ENCODE peak calls at places on chromosomes 3 and 15, in eight cellular contexts. A, O, Y, E, K, M, X and J are unnamed samples. For H3K27me3 and H3K9me3, the result is how much of the 10 kb centered on the place peaks cover.

GRCh38 chr3:190056795-190057194 is 63.9 kb downstream of the P3H2 start:
- DNase-seq in M (no peak), E (no peak), K (no peak), O (no peak), A (no peak), Y (no peak), X (no peak), J (no peak)

GRCh38 chr3:100024520-100025303 is 89.6 kb downstream of the FILIP1L start:
- DNase-seq in X (no peak), E (no peak), K (no peak), Y (no peak), O (peak), A (no peak), M (peak), J (no peak)

GRCh38 chr3:182294256-182294655 is 499.0 kb upstream of the ATP11B start:
- DNase-seq in X (no peak), O (peak), A (no peak), E (no peak), K (no peak), Y (no peak), M (no peak), J (no peak)

GRCh38 chr3:48661501-48662139 is 1.1 kb downstream of the CELSR3 start:
- DNase-seq in A (peak), K (peak), E (peak), O (peak), M (peak), Y (peak), X (no peak), J (peak)

GRCh38 chr15:39629376-39629775 is 48.5 kb downstream of the THBS1 start:
- DNase-seq in E (no peak), Y (no peak), A (no peak), O (peak), K (no peak), X (no peak), M (peak), J (no peak)

GRCh38 chr3:8993331-8993730 is 30.1 kb upstream of the RAD18 start:
- DNase-seq in Y (no peak), X (no peak), M (no peak), A (peak), E (no peak), O (no peak), K (no peak), J (no peak)

GRCh38 chr3:78268716-78269668 is 1229.1 kb downstream of the ROBO2 start:
- DNase-seq in A (peak), M (peak), K (no peak), E (no peak), Y (no peak), X (no peak), O (no peak), J (no peak)

GRCh38 chr3:150114873-150115570 is 144.3 kb upstream of the PFN2 start:
- DNase-seq in X (no peak), A (no peak), O (peak), M (peak), E (no peak), K (no peak), Y (no peak), J (no peak)

GRCh38 chr3:3170998-3171397 is 8.5 kb downstream of the CRBN start:
- DNase-seq in X (no peak), Y (no peak), E (no peak), K (no peak), A (no peak), O (peak), M (peak), J (no peak)

GRCh38 chr15:20106026-20106425 is 435.6 kb downstream of the GOLGA6L6 start:
- DNase-seq in M (no peak), Y (no peak), X (peak), E (peak), A (peak), O (peak), K (peak), J (peak)

GRCh38 chr3:105976211-105976610 is 107.4 kb upstream of the CBLB start:
- DNase-seq in A (no peak), K (no peak), M (no peak), Y (no peak), O (no peak), E (no peak), X (no peak), J (no peak)

GRCh38 chr3:146223401-146224373 is 27.2 kb downstream of the PLSCR4 start:
- DNase-seq in E (no peak), O (no peak), A (no peak), M (no peak), Y (no peak), X (no peak), K (no peak), J (no peak)

GRCh38 chr3:196141052-196141865 is 59.4 kb upstream of the TFRC start:
- DNase-seq in E (no peak), X (no peak), O (no peak), K (no peak), Y (no peak), A (no peak), M (no peak), J (no peak)

GRCh38 chr3:67006460-67006859 is 8.4 kb downstream of the KBTBD8 start:
- DNase-seq in M (no peak), E (no peak), K (no peak), O (no peak), A (no peak), Y (no peak), X (no peak), J (no peak)

GRCh38 chr15:90557147-90557546 is 27.4 kb downstream of the CRTC3 start:
- DNase-seq in A (no peak), E (no peak), K (no peak), X (no peak), Y (no peak), O (no peak), M (no peak), J (no peak)

GRCh38 chr3:14810070-14810732 is 8.6 kb upstream of the FGD5 start:
- DNase-seq in A (peak), O (no peak), Y (no peak), M (peak), E (peak), X (no peak), K (peak), J (no peak)

GRCh38 chr3:170621256-170621655 is 35.4 kb upstream of the SLC7A14 start:
- DNase-seq in O (no peak), K (no peak), E (no peak), A (no peak), Y (no peak), M (no peak), X (no peak), J (no peak)

GRCh38 chr3:3799173-3800075 is at the start of gene LRRN1:
- DNase-seq in A (peak), M (peak), X (no peak), Y (peak), E (peak), K (peak), O (peak), J (peak)

DNA sequence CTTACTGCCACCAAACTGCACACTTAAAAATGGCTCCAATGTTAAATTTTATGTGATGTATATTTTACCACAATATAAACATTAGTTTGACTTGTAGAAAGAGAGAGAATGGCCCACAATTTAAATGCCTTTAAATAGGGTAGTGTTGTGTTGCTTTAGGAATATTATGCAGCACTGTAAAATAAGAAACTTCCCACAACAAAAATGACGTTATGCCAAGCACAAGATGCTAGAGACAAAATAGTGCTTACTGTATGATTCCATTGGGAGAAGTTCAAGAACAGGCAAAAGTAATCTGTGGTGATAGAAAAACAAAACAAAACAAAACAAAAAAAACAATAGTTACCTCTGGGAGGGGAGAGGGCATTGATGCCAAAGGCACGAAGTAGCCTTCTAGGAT is 91.3 kb downstream of the MEGF11 start:
- DNase-seq in A (no peak), M (no peak), K (no peak), E (no peak), O (no peak), X (no peak), Y (no peak), J (no peak)
- H3K27me3 ChIP-seq in A (under half), M (under half), K (under half), E (under half), O (under half), X (under half), Y (under half), J (under half)

GRCh38 chr3:191158800-191159199 is 40.2 kb upstream of the OSTN start:
- DNase-seq in E (no peak), Y (no peak), M (no peak), O (no peak), X (no peak), K (no peak), A (no peak), J (no peak)
- H3K9me3 ChIP-seq in E (under half), Y (under half), M (under half), O (under half), X (under half), K (under half), A (under half), J (under half)

GRCh38 chr3:62371735-62372591 is 1.4 kb downstream of the FEZF2 start:
- DNase-seq in Y (no peak), O (no peak), M (no peak), A (peak), X (no peak), E (peak), K (no peak), J (no peak)

GRCh38 chr3:62372621-62373041 is 719 bp downstream of the FEZF2 start:
- DNase-seq in X (no peak), O (no peak), E (peak), K (no peak), M (no peak), Y (no peak), A (peak), J (no peak)

GRCh38 chr3:62369476-62369743 is 3.9 kb downstream of the FEZF2 start:
- DNase-seq in A (no peak), E (no peak), X (no peak), K (no peak), O (no peak), Y (no peak), M (no peak), J (no peak)

GRCh38 chr3:62370112-62371031 is 3.0 kb downstream of the FEZF2 start:
- DNase-seq in X (no peak), K (no peak), Y (no peak), M (no peak), E (peak), O (no peak), A (peak), J (no peak)

GRCh38 chr3:62371032-62371734 is 2.2 kb downstream of the FEZF2 start:
- DNase-seq in O (no peak), Y (no peak), X (no peak), M (no peak), E (peak), A (peak), K (no peak), J (no peak)
- H3K27me3 ChIP-seq in O (half or more), Y (half or more), X (half or more), M (half or more), E (half or more), A (half or more), K (half or more), J (half or more)

DNA sequence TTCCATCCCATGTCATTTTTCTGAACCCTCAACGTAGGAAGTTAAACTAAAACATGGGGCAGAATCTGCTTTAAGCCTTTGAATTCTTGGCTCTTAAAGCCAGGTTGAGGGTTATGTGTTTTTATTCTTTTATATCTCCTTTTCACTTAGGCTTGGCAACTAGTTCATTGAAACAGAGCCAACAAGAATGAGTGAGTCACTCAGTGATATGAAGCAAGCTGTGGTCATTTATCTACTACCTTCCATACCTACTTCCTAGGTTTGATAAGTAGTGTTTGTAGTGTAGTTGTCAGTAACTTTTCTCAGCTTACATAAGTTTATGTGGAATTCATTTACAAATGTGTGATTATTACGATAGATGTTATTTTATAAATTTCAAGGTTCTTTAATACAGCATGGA is 67.4 kb downstream of the SNRPN start:
- DNase-seq in X (no peak), E (no peak), O (peak), M (peak), Y (no peak), A (no peak), K (no peak), J (no peak)
- H3K9me3 ChIP-seq in X (under half), E (under half), O (under half), M (under half), Y (under half), A (under half), K (half or more), J (under half)

GRCh38 chr15:53671545-53671944 is 87.9 kb downstream of the WDR72 start:
- DNase-seq in K (no peak), A (no peak), X (no peak), O (no peak), M (no peak), Y (no peak), E (no peak), J (no peak)
- H3K27me3 ChIP-seq in K (under half), A (under half), X (under half), O (under half), M (under half), Y (under half), E (under half), J (under half)

DNA sequence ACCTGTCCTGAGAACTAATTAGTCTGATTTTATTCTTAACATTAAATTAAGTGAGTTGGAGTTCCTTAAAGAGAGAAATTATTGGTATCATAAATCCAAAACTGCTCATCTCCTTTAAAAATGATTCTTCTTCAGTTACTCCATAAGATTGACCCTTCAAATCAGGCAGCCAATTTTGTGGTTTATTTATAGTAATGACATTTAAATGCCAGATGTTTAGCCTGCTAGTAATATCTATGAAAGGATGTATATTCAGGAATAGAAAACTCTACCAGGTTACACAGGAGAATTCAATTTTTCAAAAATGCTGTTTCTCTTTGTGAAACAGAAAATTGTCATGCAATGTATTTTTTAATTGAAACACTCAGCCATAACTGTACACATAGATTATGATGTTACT is 457.8 kb upstream of the ROBO2 start:
- DNase-seq in M (no peak), Y (no peak), X (no peak), E (no peak), A (no peak), K (no peak), O (no peak), J (no peak)
- H3K9me3 ChIP-seq in M (under half), Y (under half), X (under half), E (under half), A (under half), K (under half), O (under half), J (under half)

DNA sequence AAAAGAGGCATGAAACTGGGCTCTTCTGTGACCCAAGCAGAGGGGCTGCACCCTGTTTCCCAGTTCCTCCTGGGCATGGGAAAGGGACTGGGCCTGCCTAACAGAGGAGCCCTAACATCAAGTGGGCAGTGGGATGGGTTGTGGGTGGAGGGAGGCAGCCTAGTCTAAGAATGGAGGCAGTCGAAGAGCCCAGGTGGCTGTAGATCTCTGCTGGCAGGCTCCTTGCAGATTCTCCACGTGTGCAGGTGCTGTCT is 73.0 kb downstream of the CHDH start:
- DNase-seq in Y (no peak), O (no peak), K (no peak), A (no peak), X (no peak), E (no peak), M (no peak), J (no peak)
- H3K27me3 ChIP-seq in Y (under half), O (under half), K (under half), A (under half), X (under half), E (under half), M (under half), J (under half)